ENCODE peak calls at places on chromosomes 2 and 18, in six cellular contexts. O is breast epithelium, K is T-cell, R is SK-N-DZ, N is Karpas-422, Z is naive B cell. F is an unnamed sample.

GRCh38 chr2:15458277-15458676 is 102.9 kb downstream of the NBAS start:
- DNase-seq in O (no peak), K (no peak), R (no peak), N (no peak), Z (no peak), F (no peak)

GRCh38 chr2:218286570-218287459 is 5.5 kb downstream of the TMBIM1 start:
- DNase-seq in O (peak; percentile 77), K (peak; percentile 77), R (peak; percentile 60), N (peak; percentile 75), Z (peak; percentile 83), F (peak; percentile 78)

GRCh38 chr2:130846233-130846632 is 9.5 kb downstream of the ARHGEF4 start:
- DNase-seq in O (no peak), K (no peak), R (no peak), N (no peak), Z (no peak), F (no peak)

GRCh38 chr2:65075605-65076344 is 19.6 kb downstream of the CEP68 start:
- DNase-seq in O (no peak), K (no peak), R (no peak), N (no peak), Z (no peak), F (no peak)

GRCh38 chr2:100278986-100279385 is 43.3 kb downstream of the LONRF2 start:
- DNase-seq in O (no peak), K (no peak), R (no peak), N (no peak), Z (no peak), F (no peak)

GRCh38 chr2:19536136-19536535 is 177.7 kb upstream of the OSR1 start:
- DNase-seq in O (no peak), K (no peak), R (no peak), N (no peak), Z (no peak), F (no peak)

GRCh38 chr2:167271941-167272340 is 383.7 kb downstream of the XIRP2 start:
- DNase-seq in O (no peak), K (no peak), R (no peak), N (no peak), Z (no peak), F (no peak)

GRCh38 chr18:77876319-77876865 is 626.7 kb downstream of the GALR1 start:
- DNase-seq in O (no peak), K (no peak), R (no peak), N (no peak), Z (no peak), F (no peak)

GRCh38 chr2:44680983-44681481 is 260.5 kb upstream of the SIX3 start:
- DNase-seq in O (no peak), K (no peak), R (peak; percentile 81), N (no peak), Z (no peak), F (no peak)

GRCh38 chr18:59501876-59502221 is 142.8 kb upstream of the LMAN1 start:
- DNase-seq in O (no peak), K (no peak), R (no peak), N (no peak), Z (no peak), F (no peak)

GRCh38 chr18:58451972-58452334 is 176.9 kb downstream of the ALPK2 start:
- DNase-seq in O (no peak), K (no peak), R (no peak), N (no peak), Z (no peak), F (no peak)

GRCh38 chr18:21369146-21369545 is 127.1 kb downstream of the GREB1L start:
- DNase-seq in O (no peak), K (no peak), R (no peak), N (no peak), Z (no peak), F (no peak)

GRCh38 chr2:7430869-7431641 is 513.8 kb downstream of the RNF144A start:
- DNase-seq in O (peak; percentile 79), K (peak; percentile 27), R (no peak), N (no peak), Z (peak; percentile 30), F (peak; percentile 89)

GRCh38 chr2:57180042-57180567 is 866.5 kb upstream of the VRK2 start:
- DNase-seq in O (no peak), K (no peak), R (no peak), N (no peak), Z (no peak), F (no peak)

GRCh38 chr2:201255468-201255867 is 4.9 kb upstream of the CASP8 start:
- DNase-seq in O (no peak), K (no peak), R (no peak), N (no peak), Z (no peak), F (no peak)

GRCh38 chr18:46408334-46408987 is 248.6 kb downstream of the LOXHD1 start:
- DNase-seq in O (no peak), K (no peak), R (no peak), N (peak; percentile 80), Z (no peak), F (peak; percentile 5)

GRCh38 chr2:120779781-120780283 is 44.2 kb downstream of the GLI2 start:
- DNase-seq in O (no peak), K (no peak), R (no peak), N (no peak), Z (no peak), F (no peak)

GRCh38 chr2:188091235-188091634 is 200.4 kb upstream of the GULP1 start:
- DNase-seq in O (no peak), K (no peak), R (peak; percentile 17), N (no peak), Z (no peak), F (no peak)

GRCh38 chr18:9823805-9824473 is 61.8 kb upstream of the TXNDC2 start:
- DNase-seq in O (no peak), K (no peak), R (no peak), N (no peak), Z (no peak), F (no peak)

GRCh38 chr18:77086034-77086433 is 46.5 kb downstream of the MBP start:
- DNase-seq in O (no peak), K (no peak), R (no peak), N (no peak), Z (no peak), F (no peak)

GRCh38 chr2:26674002-26674751 is 18.3 kb upstream of the KCNK3 start:
- DNase-seq in O (peak; percentile 22), K (no peak), R (no peak), N (no peak), Z (no peak), F (no peak)

GRCh38 chr2:191864623-191865521 is 18.0 kb upstream of the CAVIN2 start:
- DNase-seq in O (no peak), K (no peak), R (peak; percentile 25), N (no peak), Z (no peak), F (no peak)